ENCODE peak calls at places on chromosomes 2 and 18, in seven cellular contexts. S, R, O, P, I, L and G are unnamed samples.

GRCh38 chr2:112790305-112790704 is 6.0 kb upstream of the IL1A start:
- DNase-seq in S (no peak), R (no peak), O (no peak), P (no peak), I (no peak), L (no peak), G (no peak)

GRCh38 chr2:39646267-39646666 is 19.4 kb upstream of the TMEM178A start:
- DNase-seq in S (no peak), R (no peak), O (no peak), P (no peak), I (no peak), L (no peak), G (no peak)

GRCh38 chr2:237341872-237342271 is 72.1 kb downstream of the COL6A3 start:
- DNase-seq in S (no peak), R (no peak), O (no peak), P (no peak), I (no peak), L (no peak), G (no peak)

GRCh38 chr2:102331311-102331980 is 20.1 kb downstream of the IL1RL1 start:
- DNase-seq in S (no peak), R (no peak), O (no peak), P (no peak), I (no peak), L (no peak), G (no peak)

GRCh38 chr2:39542523-39542922 is 105.4 kb upstream of the MAP4K3 start:
- DNase-seq in S (no peak), R (no peak), O (no peak), P (no peak), I (no peak), L (no peak), G (no peak)

GRCh38 chr18:32328379-32328778 is 138.5 kb downstream of the MEP1B start:
- DNase-seq in S (no peak), R (no peak), O (no peak), P (no peak), I (no peak), L (no peak), G (no peak)

GRCh38 chr2:166180951-166181812 is 53.4 kb upstream of the SCN1A start:
- DNase-seq in S (no peak), R (peak; percentile 9), O (no peak), P (peak; percentile 54), I (peak; percentile 78), L (peak; percentile 20), G (no peak)

GRCh38 chr18:3117493-3118192 is 102.1 kb downstream of the MYOM1 start:
- DNase-seq in S (no peak), R (no peak), O (no peak), P (no peak), I (no peak), L (no peak), G (no peak)

GRCh38 chr18:26656944-26657536 is 108.7 kb upstream of the KCTD1 start:
- DNase-seq in S (peak; percentile 84), R (peak; percentile 73), O (no peak), P (peak; percentile 85), I (peak; percentile 59), L (peak; percentile 12), G (no peak)

GRCh38 chr2:231050018-231050901 is 6.4 kb upstream of the PSMD1 start:
- DNase-seq in S (no peak), R (peak; percentile 35), O (no peak), P (peak; percentile 93), I (no peak), L (no peak), G (no peak)

GRCh38 chr2:180523629-180524340 is 456.6 kb upstream of the UBE2E3 start:
- DNase-seq in S (no peak), R (no peak), O (no peak), P (no peak), I (no peak), L (peak; percentile 35), G (no peak)

GRCh38 chr2:28563869-28564268 is 68.0 kb downstream of the PLB1 start:
- DNase-seq in S (peak; percentile 36), R (no peak), O (no peak), P (no peak), I (no peak), L (no peak), G (no peak)

GRCh38 chr2:165793779-165794519 is at the start of gene GALNT3:
- DNase-seq in S (peak; percentile 65), R (no peak), O (peak; percentile 6), P (peak; percentile 96), I (peak; percentile 89), L (no peak), G (no peak)

GRCh38 chr2:180657054-180657453 is 323.4 kb upstream of the UBE2E3 start:
- DNase-seq in S (no peak), R (no peak), O (no peak), P (no peak), I (no peak), L (peak; percentile 18), G (no peak)

GRCh38 chr2:55175254-55176093 is 56.6 kb downstream of the CLHC1 start:
- DNase-seq in S (no peak), R (no peak), O (no peak), P (no peak), I (peak; percentile 37), L (peak; percentile 67), G (no peak)

GRCh38 chr2:233314180-233314579 is 6.6 kb downstream of the SAG start:
- DNase-seq in S (no peak), R (no peak), O (no peak), P (no peak), I (no peak), L (no peak), G (no peak)

GRCh38 chr2:46131-46470 is 204 bp downstream of the FAM110C start:
- DNase-seq in S (no peak), R (no peak), O (no peak), P (no peak), I (no peak), L (no peak), G (no peak)

GRCh38 chr18:755506-755905 is 43.1 kb upstream of the ENOSF1 start:
- DNase-seq in S (no peak), R (no peak), O (no peak), P (no peak), I (no peak), L (no peak), G (no peak)

GRCh38 chr2:201956361-201956760 is 77.3 kb upstream of the FZD7 start:
- DNase-seq in S (no peak), R (no peak), O (no peak), P (no peak), I (no peak), L (no peak), G (no peak)

GRCh38 chr18:34121157-34121807 is 103.4 kb downstream of the NOL4 start:
- DNase-seq in S (no peak), R (no peak), O (no peak), P (no peak), I (no peak), L (no peak), G (no peak)

GRCh38 chr18:23307567-23308295 is 145.4 kb upstream of the RIOK3 start:
- DNase-seq in S (no peak), R (no peak), O (no peak), P (no peak), I (no peak), L (no peak), G (no peak)

GRCh38 chr2:219155054-219155644 is 5.5 kb downstream of the NHEJ1 start:
- DNase-seq in S (no peak), R (peak; percentile 11), O (peak; percentile 4), P (peak; percentile 35), I (peak; percentile 69), L (peak; percentile 49), G (no peak)

GRCh38 chr18:33440011-33440383 is 524 bp downstream of the CCDC178 start:
- DNase-seq in S (peak; percentile 66), R (peak; percentile 24), O (no peak), P (peak; percentile 54), I (peak; percentile 69), L (no peak), G (no peak)

GRCh38 chr2:4725618-4726017 is 966.6 kb upstream of the SOX11 start:
- DNase-seq in S (no peak), R (no peak), O (no peak), P (no peak), I (no peak), L (no peak), G (no peak)

GRCh38 chr2:8628870-8629209 is 53.0 kb upstream of the ID2 start:
- DNase-seq in S (no peak), R (no peak), O (no peak), P (no peak), I (no peak), L (no peak), G (no peak)

GRCh38 chr18:35756506-35757117 is 175.1 kb downstream of the GALNT1 start:
- DNase-seq in S (no peak), R (peak; percentile 52), O (no peak), P (peak; percentile 40), I (peak; percentile 63), L (peak; percentile 29), G (peak; percentile 22)

GRCh38 chr2:99861376-99861760 is 281.0 kb downstream of the AFF3 start:
- DNase-seq in S (no peak), R (no peak), O (no peak), P (no peak), I (no peak), L (no peak), G (no peak)

GRCh38 chr18:35041752-35042379 is 653 bp downstream of the MAPRE2 start:
- DNase-seq in S (no peak), R (no peak), O (no peak), P (no peak), I (peak; percentile 35), L (no peak), G (no peak)

GRCh38 chr18:37422116-37422515 is 143.5 kb downstream of the CELF4 start:
- DNase-seq in S (no peak), R (no peak), O (no peak), P (no peak), I (no peak), L (no peak), G (no peak)

GRCh38 chr2:144201126-144201525 is 318.8 kb downstream of the ZEB2 start:
- DNase-seq in S (no peak), R (no peak), O (no peak), P (no peak), I (peak; percentile 13), L (no peak), G (no peak)

GRCh38 chr2:236483102-236483501 is 86.5 kb upstream of the ACKR3 start:
- DNase-seq in S (no peak), R (no peak), O (no peak), P (no peak), I (no peak), L (no peak), G (no peak)

GRCh38 chr18:48934708-48935432 is 15.9 kb downstream of the SMAD7 start:
- DNase-seq in S (peak; percentile 80), R (peak; percentile 25), O (no peak), P (peak; percentile 75), I (no peak), L (no peak), G (peak; percentile 90)

GRCh38 chr2:121244616-121245015 is 40.4 kb downstream of the TFCP2L1 start:
- DNase-seq in S (no peak), R (no peak), O (no peak), P (no peak), I (no peak), L (no peak), G (no peak)

GRCh38 chr18:9876867-9877654 is 8.7 kb upstream of the TXNDC2 start:
- DNase-seq in S (no peak), R (no peak), O (no peak), P (no peak), I (no peak), L (peak; percentile 47), G (no peak)

GRCh38 chr2:165952600-165953210 is 871 bp downstream of the TTC21B start:
- DNase-seq in S (no peak), R (no peak), O (no peak), P (no peak), I (peak; percentile 60), L (no peak), G (no peak)

GRCh38 chr2:10912076-10912731 is 470 bp downstream of the KCNF1 start:
- DNase-seq in S (peak; percentile 64), R (no peak), O (no peak), P (no peak), I (no peak), L (no peak), G (no peak)

GRCh38 chr2:205139822-205140612 is 542.3 kb upstream of the NRP2 start:
- DNase-seq in S (no peak), R (no peak), O (no peak), P (peak; percentile 40), I (peak; percentile 87), L (no peak), G (no peak)